ENCODE peak calls at places on chromosomes 3 and 15, in nine cellular contexts. V is NCI-H1092, S is A172, O is NT2/D1, R is mucosa of descending colon, Y is Calu3, H is HT1080, U is activated T-cell treated with anti-CD3 and anti-CD28 coated beads for 1 hour, B is GM13977. I is an unnamed sample.

GRCh38 chr3:195118671-195119070 is 152.3 kb downstream of the XXYLT1 start:
- DNase-seq in V (no peak), S (no peak), O (no peak), R (no peak), Y (no peak), H (no peak), U (no peak), B (no peak), I (no peak)

GRCh38 chr15:89089316-89090230 is 1.3 kb downstream of the ABHD2 start:
- DNase-seq in V (peak), S (no peak), O (no peak), R (no peak), Y (no peak), H (no peak), U (no peak), B (no peak), I (no peak)

GRCh38 chr15:94722025-94722636 is 490.8 kb downstream of the MCTP2 start:
- DNase-seq in V (no peak), S (no peak), O (peak), R (no peak), Y (no peak), H (no peak), U (no peak), B (no peak), I (no peak)

GRCh38 chr3:107846282-107846852 is 244.5 kb downstream of the CD47 start:
- DNase-seq in V (no peak), S (peak), O (peak), R (peak), Y (peak), H (peak), U (peak), B (peak), I (peak)

GRCh38 chr3:8837172-8837571 is 67.8 kb upstream of the OXTR start:
- DNase-seq in V (no peak), S (peak), O (no peak), R (no peak), Y (no peak), H (peak), U (no peak), B (no peak), I (no peak)

GRCh38 chr3:187925326-187925725 is 180.1 kb upstream of the BCL6 start:
- DNase-seq in V (no peak), S (peak), O (no peak), R (no peak), Y (no peak), H (no peak), U (no peak), B (no peak), I (no peak)

GRCh38 chr3:136503056-136503455 is 249.1 kb downstream of the STAG1 start:
- DNase-seq in V (no peak), S (no peak), O (no peak), R (no peak), Y (no peak), H (no peak), U (no peak), B (no peak), I (no peak)

GRCh38 chr15:66497502-66498455 is at the start of gene SNAPC5:
- DNase-seq in V (peak), S (peak), O (peak), R (peak), Y (peak), H (peak), U (peak), B (peak), I (peak)

GRCh38 chr3:20080956-20081554 is 40.8 kb downstream of the KAT2B start:
- DNase-seq in V (peak), S (peak), O (no peak), R (peak), Y (no peak), H (peak), U (no peak), B (no peak), I (peak)

GRCh38 chr3:48594431-48595049 is 589 bp downstream of the COL7A1 start:
- DNase-seq in V (no peak), S (peak), O (no peak), R (no peak), Y (no peak), H (no peak), U (no peak), B (no peak), I (no peak)

GRCh38 chr3:125054436-125055164 is 1.2 kb downstream of the HEG1 start:
- DNase-seq in V (no peak), S (peak), O (no peak), R (peak), Y (no peak), H (peak), U (no peak), B (peak), I (peak)

GRCh38 chr15:77481670-77482069 is 61.0 kb downstream of the HMG20A start:
- DNase-seq in V (no peak), S (peak), O (no peak), R (no peak), Y (no peak), H (no peak), U (no peak), B (no peak), I (no peak)

GRCh38 chr3:183980408-183980807 is 37.3 kb downstream of the ABCC5 start:
- DNase-seq in V (peak), S (no peak), O (no peak), R (no peak), Y (no peak), H (no peak), U (no peak), B (no peak), I (peak)

GRCh38 chr3:123602325-123602724 is 17.5 kb upstream of the HACD2 start:
- DNase-seq in V (no peak), S (peak), O (no peak), R (no peak), Y (peak), H (peak), U (no peak), B (no peak), I (no peak)

GRCh38 chr15:67521770-67522568 is 1.0 kb downstream of the C15orf61 start:
- DNase-seq in V (no peak), S (no peak), O (no peak), R (no peak), Y (no peak), H (peak), U (no peak), B (no peak), I (no peak)

GRCh38 chr15:76626611-76627010 is 278.5 kb downstream of the SCAPER start:
- DNase-seq in V (no peak), S (no peak), O (no peak), R (no peak), Y (no peak), H (no peak), U (no peak), B (no peak), I (no peak)

GRCh38 chr15:75089781-75090734 is 66.7 kb downstream of the PPCDC start:
- DNase-seq in V (no peak), S (peak), O (no peak), R (no peak), Y (no peak), H (peak), U (no peak), B (no peak), I (no peak)

GRCh38 chr3:20023663-20024417 is 11.8 kb upstream of the PP2D1 start:
- DNase-seq in V (no peak), S (no peak), O (no peak), R (peak), Y (peak), H (peak), U (no peak), B (no peak), I (peak)

GRCh38 chr3:12879191-12879815 is 37.9 kb upstream of the RPL32 start:
- DNase-seq in V (no peak), S (no peak), O (no peak), R (no peak), Y (no peak), H (no peak), U (no peak), B (no peak), I (no peak)

GRCh38 chr3:73401616-73402265 is 223.0 kb downstream of the PDZRN3 start:
- DNase-seq in V (peak), S (no peak), O (no peak), R (peak), Y (no peak), H (no peak), U (no peak), B (no peak), I (no peak)

GRCh38 chr15:92879949-92880725 is 20.0 kb upstream of the CHD2 start:
- DNase-seq in V (no peak), S (no peak), O (no peak), R (no peak), Y (no peak), H (no peak), U (no peak), B (no peak), I (no peak)

GRCh38 chr3:45272828-45273470 is 46.9 kb upstream of the TMEM158 start:
- DNase-seq in V (no peak), S (no peak), O (no peak), R (no peak), Y (no peak), H (no peak), U (no peak), B (no peak), I (no peak)

GRCh38 chr3:57158813-57159678 is 6.1 kb downstream of the IL17RD start:
- DNase-seq in V (no peak), S (peak), O (peak), R (peak), Y (no peak), H (peak), U (no peak), B (no peak), I (no peak)

GRCh38 chr3:23885210-23885609 is 31.6 kb downstream of the NKIRAS1 start:
- DNase-seq in V (no peak), S (no peak), O (no peak), R (no peak), Y (no peak), H (no peak), U (no peak), B (no peak), I (no peak)

GRCh38 chr3:99878005-99878404 is 60.3 kb downstream of the CMSS1 start:
- DNase-seq in V (no peak), S (peak), O (no peak), R (no peak), Y (peak), H (peak), U (no peak), B (peak), I (no peak)

GRCh38 chr15:69497076-69497475 is 44.5 kb downstream of the RPLP1 start:
- DNase-seq in V (no peak), S (no peak), O (no peak), R (no peak), Y (no peak), H (no peak), U (no peak), B (no peak), I (no peak)

GRCh38 chr3:50126287-50127211 is 28.6 kb upstream of the SEMA3F start:
- DNase-seq in V (no peak), S (peak), O (no peak), R (no peak), Y (no peak), H (no peak), U (no peak), B (no peak), I (no peak)

GRCh38 chr3:52446631-52447511 is 2.0 kb upstream of the SEMA3G start:
- DNase-seq in V (peak), S (peak), O (peak), R (peak), Y (peak), H (peak), U (peak), B (peak), I (peak)

GRCh38 chr3:11248596-11248995 is 23.6 kb upstream of the ATG7 start:
- DNase-seq in V (no peak), S (no peak), O (no peak), R (no peak), Y (no peak), H (no peak), U (no peak), B (no peak), I (no peak)

GRCh38 chr15:64622410-64623260 is 152.8 kb downstream of the RBPMS2 start:
- DNase-seq in V (no peak), S (no peak), O (no peak), R (no peak), Y (no peak), H (no peak), U (peak), B (peak), I (no peak)

GRCh38 chr3:106206613-106207012 is 337.8 kb upstream of the CBLB start:
- DNase-seq in V (no peak), S (no peak), O (no peak), R (no peak), Y (no peak), H (no peak), U (no peak), B (no peak), I (no peak)

GRCh38 chr3:123281929-123282328 is 80.2 kb downstream of the SEC22A start:
- DNase-seq in V (no peak), S (no peak), O (no peak), R (no peak), Y (no peak), H (no peak), U (no peak), B (peak), I (no peak)

GRCh38 chr3:38579146-38579545 is 70.3 kb downstream of the SCN5A start:
- DNase-seq in V (peak), S (peak), O (no peak), R (no peak), Y (peak), H (no peak), U (no peak), B (no peak), I (no peak)

GRCh38 chr15:28107111-28107893 is 8.2 kb upstream of the OCA2 start:
- DNase-seq in V (no peak), S (no peak), O (no peak), R (no peak), Y (no peak), H (no peak), U (no peak), B (no peak), I (no peak)